ENCODE peak calls at places on chromosomes 16 and 17, in eight cellular contexts. T, O, H, D, L, E, C and Z are unnamed samples.
A peak's percentile ranks its signal among the peaks of the same experiment; 100 is the strongest.

GRCh38 chr16:86903068-86903467 is 324.7 kb downstream of the FOXL1 start:
- DNase-seq in T (no peak), O (no peak), H (no peak), D (no peak), L (no peak), E (no peak), C (no peak), Z (no peak)

GRCh38 chr17:72602517-72603345 is 481.9 kb downstream of the SOX9 start:
- DNase-seq in T (no peak), O (peak; percentile 47), H (peak; percentile 75), D (no peak), L (no peak), E (no peak), C (peak; percentile 72), Z (no peak)

GRCh38 chr17:50871369-50871768 is 5.2 kb upstream of the TOB1 start:
- DNase-seq in T (peak; percentile 84), O (no peak), H (no peak), D (no peak), L (no peak), E (no peak), C (no peak), Z (no peak)

GRCh38 chr17:72702998-72703397 is 389.5 kb downstream of the SLC39A11 start:
- DNase-seq in T (no peak), O (no peak), H (no peak), D (no peak), L (no peak), E (no peak), C (no peak), Z (no peak)

GRCh38 chr17:48627242-48627597 is 1.1 kb upstream of the HOXB9 start:
- DNase-seq in T (no peak), O (no peak), H (no peak), D (peak; percentile 53), L (no peak), E (no peak), C (peak; percentile 7), Z (no peak)

GRCh38 chr17:40547079-40547784 is 18.0 kb downstream of the CCR7 start:
- DNase-seq in T (peak; percentile 75), O (peak; percentile 19), H (no peak), D (no peak), L (no peak), E (no peak), C (peak; percentile 13), Z (peak; percentile 68)

GRCh38 chr17:19719365-19720209 is 3.2 kb upstream of the SLC47A2 start:
- DNase-seq in T (no peak), O (no peak), H (peak; percentile 43), D (no peak), L (no peak), E (no peak), C (peak; percentile 52), Z (no peak)

GRCh38 chr17:76840884-76841775 is 27.1 kb upstream of the MGAT5B start:
- DNase-seq in T (no peak), O (no peak), H (no peak), D (peak; percentile 50), L (no peak), E (no peak), C (no peak), Z (no peak)

GRCh38 chr17:571224-571623 is 143.4 kb downstream of the VPS53 start:
- DNase-seq in T (no peak), O (no peak), H (no peak), D (no peak), L (no peak), E (no peak), C (no peak), Z (no peak)

GRCh38 chr16:20166531-20167235 is 93.0 kb upstream of the GPR139 start:
- DNase-seq in T (no peak), O (no peak), H (no peak), D (no peak), L (no peak), E (no peak), C (no peak), Z (no peak)

GRCh38 chr17:32913593-32913992 is 14.4 kb upstream of the TMEM98 start:
- DNase-seq in T (no peak), O (no peak), H (no peak), D (no peak), L (no peak), E (no peak), C (no peak), Z (peak; percentile 62)

GRCh38 chr17:8481089-8481488 is 45.4 kb downstream of the NDEL1 start:
- DNase-seq in T (no peak), O (no peak), H (no peak), D (no peak), L (no peak), E (no peak), C (no peak), Z (no peak)

GRCh38 chr16:75402821-75403475 is 30.4 kb downstream of the CFDP1 start:
- DNase-seq in T (peak; percentile 35), O (no peak), H (no peak), D (peak; percentile 22), L (no peak), E (no peak), C (no peak), Z (no peak)

GRCh38 chr16:83615981-83616380 is 191.8 kb upstream of the HSBP1 start:
- DNase-seq in T (no peak), O (no peak), H (no peak), D (no peak), L (no peak), E (no peak), C (no peak), Z (peak; percentile 26)

GRCh38 chr16:81026429-81026828 is 9.2 kb upstream of the ATMIN start:
- DNase-seq in T (no peak), O (no peak), H (no peak), D (no peak), L (no peak), E (no peak), C (no peak), Z (no peak)

GRCh38 chr16:81035398-81035974 is at the start of gene ATMIN:
- DNase-seq in T (peak; percentile 89), O (peak; percentile 93), H (peak; percentile 87), D (peak; percentile 98), L (peak; percentile 87), E (peak; percentile 89), C (peak; percentile 91), Z (no peak)

DNA sequence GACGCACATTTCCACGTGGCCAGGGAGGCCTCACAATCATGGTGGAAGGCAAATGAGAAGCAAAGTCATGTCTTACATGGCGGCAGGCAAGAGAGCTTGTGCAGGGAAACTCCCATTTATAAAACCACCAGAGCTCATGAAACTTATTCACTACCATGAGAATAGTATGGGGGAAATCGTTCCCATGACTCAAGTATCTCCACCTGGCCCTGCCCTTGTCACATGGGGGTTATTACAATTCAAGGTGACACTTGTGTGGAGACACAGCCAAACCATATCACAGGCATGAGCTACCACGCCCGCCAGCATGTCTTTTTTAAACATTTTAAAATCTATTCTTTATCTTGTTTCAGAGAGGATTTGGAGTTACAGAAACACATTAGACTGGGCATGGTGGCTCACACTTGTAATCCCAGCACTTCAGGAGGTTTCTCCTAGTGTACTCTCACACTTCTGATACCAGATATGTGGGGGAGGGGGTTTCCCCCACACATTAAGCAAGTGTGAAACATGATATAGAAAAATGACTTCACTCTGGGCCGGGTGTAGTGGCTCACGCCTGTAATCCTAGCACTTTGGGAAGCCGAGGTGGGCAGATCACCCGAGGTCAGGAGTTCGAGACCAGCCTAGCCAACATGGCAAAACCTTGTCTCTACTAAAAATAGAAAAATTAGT is 5.6 kb upstream of the ATMIN start:
- DNase-seq in T (no peak), O (no peak), H (no peak), D (no peak), L (no peak), E (no peak), C (no peak), Z (no peak)
- H3K36me3 ChIP-seq in T (no peaks in the 10 kb centered on the region), O (peaks cover 22% of the 10 kb centered on the region), H (no peaks in the 10 kb centered on the region), D (peaks cover 49% of the 10 kb centered on the region), L (peaks cover 5% of the 10 kb centered on the region), E (no peaks in the 10 kb centered on the region), C (peaks cover 3% of the 10 kb centered on the region), Z (peaks cover 10% of the 10 kb centered on the region)

GRCh38 chr16:27273670-27274522 is 5.3 kb upstream of the NSMCE1 start:
- DNase-seq in T (peak; percentile 27), O (no peak), H (peak; percentile 29), D (no peak), L (no peak), E (no peak), C (peak; percentile 41), Z (peak; percentile 64)
- H3K4me3 ChIP-seq in T (no peak overlapping the region), O (no peak overlapping the region), H (no peak overlapping the region), D (no peak overlapping the region), L (no peak overlapping the region), E (no peak overlapping the region), C (no peak overlapping the region), Z (no peak overlapping the region)

GRCh38 chr16:80114699-80115098 is 426.1 kb upstream of the DYNLRB2 start:
- DNase-seq in T (no peak), O (no peak), H (no peak), D (no peak), L (no peak), E (no peak), C (no peak), Z (no peak)

GRCh38 chr16:80117731-80118130 is 423.1 kb upstream of the DYNLRB2 start:
- DNase-seq in T (no peak), O (no peak), H (no peak), D (no peak), L (no peak), E (no peak), C (no peak), Z (no peak)

GRCh38 chr16:80113876-80114574 is 426.8 kb upstream of the DYNLRB2 start:
- DNase-seq in T (no peak), O (no peak), H (no peak), D (no peak), L (no peak), E (no peak), C (no peak), Z (peak; percentile 50)

GRCh38 chr16:80120899-80121521 is 419.8 kb upstream of the DYNLRB2 start:
- DNase-seq in T (no peak), O (peak; percentile 33), H (no peak), D (no peak), L (no peak), E (no peak), C (no peak), Z (peak; percentile 77)

GRCh38 chr16:80116711-80117110 is 424.1 kb upstream of the DYNLRB2 start:
- DNase-seq in T (no peak), O (no peak), H (no peak), D (no peak), L (no peak), E (no peak), C (no peak), Z (no peak)
- H3K9me3 ChIP-seq in T (no peaks in the 10 kb centered on the region), O (no peaks in the 10 kb centered on the region), H (no peaks in the 10 kb centered on the region), D (no peaks in the 10 kb centered on the region), L (no peaks in the 10 kb centered on the region), E (no peaks in the 10 kb centered on the region), C (no peaks in the 10 kb centered on the region), Z (no peaks in the 10 kb centered on the region)

GRCh38 chr17:2925011-2925410 is 128.8 kb downstream of the RAP1GAP2 start:
- DNase-seq in T (no peak), O (no peak), H (no peak), D (no peak), L (no peak), E (no peak), C (no peak), Z (no peak)

GRCh38 chr17:2928294-2928890 is 132.2 kb downstream of the RAP1GAP2 start:
- DNase-seq in T (no peak), O (peak; percentile 55), H (no peak), D (no peak), L (no peak), E (no peak), C (no peak), Z (no peak)

GRCh38 chr17:2926019-2926650 is 129.9 kb downstream of the RAP1GAP2 start:
- DNase-seq in T (no peak), O (no peak), H (no peak), D (no peak), L (no peak), E (no peak), C (no peak), Z (no peak)

GRCh38 chr17:2921443-2921842 is 125.2 kb downstream of the RAP1GAP2 start:
- DNase-seq in T (no peak), O (no peak), H (no peak), D (no peak), L (no peak), E (no peak), C (no peak), Z (no peak)

GRCh38 chr17:2924211-2924610 is 128.0 kb downstream of the RAP1GAP2 start:
- DNase-seq in T (no peak), O (no peak), H (no peak), D (no peak), L (no peak), E (no peak), C (no peak), Z (no peak)
- H3K36me3 ChIP-seq in T (peaks cover 9% of the 10 kb centered on the region), O (peaks cover 4% of the 10 kb centered on the region), H (no peaks in the 10 kb centered on the region), D (no peaks in the 10 kb centered on the region), L (no peaks in the 10 kb centered on the region), E (no peaks in the 10 kb centered on the region), C (no peaks in the 10 kb centered on the region), Z (no peaks in the 10 kb centered on the region)